ENCODE peak calls at places on chromosomes 16 and 17, in five cellular contexts. O, U, P, C and G are unnamed samples.

GRCh38 chr16:23557779-23558330 is 328 bp downstream of the UBFD1 start:
- DNase-seq in O (no peak), U (no peak), P (peak), C (no peak), G (no peak)

GRCh38 chr17:333626-334396 is 18.8 kb downstream of the RPH3AL start:
- DNase-seq in O (peak), U (peak), P (no peak), C (no peak), G (no peak)

GRCh38 chr17:79843917-79844815 is 4.9 kb upstream of the CBX4 start:
- DNase-seq in O (peak), U (no peak), P (no peak), C (no peak), G (no peak)

GRCh38 chr16:4273858-4274291 is 1.1 kb upstream of the TFAP4 start:
- DNase-seq in O (peak), U (peak), P (no peak), C (peak), G (no peak)

GRCh38 chr17:77734371-77735050 is 224.0 kb upstream of the TNRC6C start:
- DNase-seq in O (peak), U (peak), P (no peak), C (peak), G (no peak)

GRCh38 chr17:39195568-39196160 is 1.8 kb downstream of the CACNB1 start:
- DNase-seq in O (no peak), U (no peak), P (peak), C (no peak), G (no peak)

GRCh38 chr17:66491213-66491612 is 188.8 kb downstream of the PRKCA start:
- DNase-seq in O (no peak), U (no peak), P (no peak), C (no peak), G (no peak)

GRCh38 chr17:45686250-45686649 is 97.9 kb upstream of the CRHR1 start:
- DNase-seq in O (no peak), U (no peak), P (no peak), C (no peak), G (no peak)

GRCh38 chr16:54362801-54363200 is 76.2 kb upstream of the IRX3 start:
- DNase-seq in O (no peak), U (no peak), P (no peak), C (no peak), G (no peak)

GRCh38 chr16:53754938-53755910 is 51.3 kb downstream of the FTO start:
- DNase-seq in O (peak), U (no peak), P (no peak), C (peak), G (no peak)